ENCODE peak calls at places on chromosomes 13 and 19, in nine cellular contexts. I is tibial nerve, G is body of pancreas, F is IMR-90, U is breast epithelium, D is NB4, C is lower leg skin, L is sigmoid colon, Z is HCT116. M is an unnamed sample.

GRCh38 chr19:40807147-40808020 is 8.4 kb downstream of the EGLN2 start:
- DNase-seq in G (no peak), D (no peak), C (no peak), U (no peak), F (no peak), L (no peak), I (no peak), Z (no peak), M (no peak)

GRCh38 chr13:109256866-109257760 is 529.3 kb downstream of the IRS2 start:
- DNase-seq in U (no peak), G (peak), L (no peak), D (no peak), I (no peak), C (peak), Z (peak), F (peak), M (no peak)

GRCh38 chr13:51148952-51149573 is 38.0 kb upstream of the C13orf42 start:
- DNase-seq in C (no peak), F (peak), D (peak), L (no peak), Z (peak), U (no peak), G (peak), I (peak), M (peak)

GRCh38 chr13:59774511-59774911 is 389.2 kb downstream of the DIAPH3 start:
- DNase-seq in I (no peak), C (no peak), F (peak), Z (no peak), U (no peak), L (no peak), D (no peak), G (no peak), M (no peak)

GRCh38 chr19:13298565-13299481 is 148.6 kb downstream of the IER2 start:
- DNase-seq in F (no peak), L (no peak), C (no peak), Z (no peak), U (no peak), D (no peak), G (no peak), I (no peak), M (no peak)

GRCh38 chr13:29640665-29641064 is 45.2 kb upstream of the SLC7A1 start:
- DNase-seq in I (no peak), L (no peak), U (no peak), D (no peak), Z (no peak), C (no peak), G (no peak), F (no peak), M (no peak)

GRCh38 chr13:99220199-99220931 is 19.7 kb downstream of the UBAC2 start:
- DNase-seq in U (no peak), F (no peak), G (no peak), Z (no peak), L (no peak), I (no peak), D (peak), C (no peak), M (no peak)

GRCh38 chr13:112680741-112681360 is 9.0 kb upstream of the ATP11A start:
- DNase-seq in Z (no peak), U (no peak), L (no peak), D (no peak), F (no peak), I (no peak), C (no peak), G (no peak), M (no peak)

GRCh38 chr19:42468273-42468796 is 25.6 kb upstream of the CXCL17 start:
- DNase-seq in L (no peak), D (no peak), C (no peak), Z (peak), U (no peak), G (no peak), I (no peak), F (peak), M (peak)

GRCh38 chr19:1837222-1837565 is 11.1 kb downstream of the REXO1 start:
- DNase-seq in U (no peak), F (no peak), D (no peak), L (no peak), C (no peak), G (no peak), I (no peak), Z (no peak), M (no peak)

GRCh38 chr19:1839658-1840540 is 8.4 kb downstream of the REXO1 start:
- DNase-seq in D (no peak), U (no peak), Z (no peak), L (no peak), C (no peak), I (no peak), G (no peak), F (no peak), M (peak)

GRCh38 chr19:1840541-1841115 is 7.7 kb downstream of the REXO1 start:
- DNase-seq in L (no peak), C (no peak), G (no peak), Z (no peak), D (peak), U (no peak), I (no peak), F (no peak), M (no peak)

GRCh38 chr19:1836458-1837221 is 11.6 kb downstream of the REXO1 start:
- DNase-seq in I (no peak), F (no peak), G (no peak), U (no peak), L (no peak), Z (no peak), C (no peak), D (no peak), M (no peak)

DNA sequence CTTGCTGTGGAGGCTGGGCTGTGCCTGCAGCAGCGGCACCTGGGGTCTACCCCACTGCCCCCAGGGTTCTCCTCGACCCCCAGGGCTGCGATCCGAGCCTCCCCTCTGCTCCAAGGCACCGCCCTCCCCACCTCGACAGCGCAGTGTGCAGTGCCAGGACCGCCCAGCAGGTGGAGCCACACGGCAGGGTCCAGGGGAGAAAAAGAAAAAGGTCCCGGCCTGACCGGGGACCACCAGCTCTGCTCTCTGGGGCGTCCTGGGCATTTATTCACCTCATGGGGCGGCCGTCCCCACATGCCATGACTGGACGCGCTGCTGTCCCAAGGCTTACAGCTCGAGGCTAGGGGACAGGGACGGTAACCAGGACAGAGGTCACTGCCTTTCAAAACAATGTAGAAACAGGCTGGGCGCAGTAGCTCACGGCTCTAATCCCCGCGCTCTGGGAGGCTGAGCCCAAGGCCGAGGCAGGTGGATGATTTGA is 10.6 kb downstream of the REXO1 start:
- DNase-seq in D (no peak), Z (no peak), L (no peak), C (no peak), G (no peak), U (no peak), I (no peak), F (no peak), M (peak)
- TF ChIP-seq POLR2A in D (no peak), Z (no peak), L (no peak), C (no peak), G (no peak), U (no peak), I (no peak), F (no peak), M (no peak)

GRCh38 chr19:15759962-15760565 is 22.3 kb downstream of the OR10H3 start:
- DNase-seq in C (no peak), D (no peak), U (no peak), L (no peak), F (no peak), G (no peak), I (no peak), Z (peak), M (peak)
- TF ChIP-seq CTCF in C (no peak), D (peak), U (no peak), L (no peak), F (no peak), G (no peak), I (no peak), Z (peak), M (peak)

GRCh38 chr13:110258876-110259631 is 47.9 kb downstream of the COL4A1 start:
- DNase-seq in C (no peak), Z (no peak), D (no peak), U (no peak), F (no peak), G (no peak), I (no peak), L (no peak), M (no peak)
- TF ChIP-seq POLR2A in C (no peak), Z (no peak), D (no peak), U (no peak), F (no peak), G (no peak), I (no peak), L (no peak), M (no peak)

GRCh38 chr19:46717034-46717715 is at the start of gene PRKD2:
- DNase-seq in L (peak), G (peak), U (peak), C (peak), I (peak), F (peak), Z (no peak), D (peak), M (peak)

GRCh38 chr19:46715620-46716012 is 1.3 kb downstream of the PRKD2 start:
- DNase-seq in U (no peak), D (no peak), C (no peak), F (no peak), L (peak), G (no peak), Z (no peak), I (no peak), M (no peak)

GRCh38 chr19:46716672-46717033 is 261 bp downstream of the PRKD2 start:
- DNase-seq in Z (no peak), U (no peak), C (no peak), D (no peak), L (no peak), I (no peak), F (no peak), G (no peak), M (no peak)

GRCh38 chr19:46714523-46715106 is 2.3 kb downstream of the PRKD2 start:
- DNase-seq in L (no peak), I (no peak), U (peak), C (no peak), F (no peak), G (no peak), D (no peak), Z (no peak), M (no peak)

DNA sequence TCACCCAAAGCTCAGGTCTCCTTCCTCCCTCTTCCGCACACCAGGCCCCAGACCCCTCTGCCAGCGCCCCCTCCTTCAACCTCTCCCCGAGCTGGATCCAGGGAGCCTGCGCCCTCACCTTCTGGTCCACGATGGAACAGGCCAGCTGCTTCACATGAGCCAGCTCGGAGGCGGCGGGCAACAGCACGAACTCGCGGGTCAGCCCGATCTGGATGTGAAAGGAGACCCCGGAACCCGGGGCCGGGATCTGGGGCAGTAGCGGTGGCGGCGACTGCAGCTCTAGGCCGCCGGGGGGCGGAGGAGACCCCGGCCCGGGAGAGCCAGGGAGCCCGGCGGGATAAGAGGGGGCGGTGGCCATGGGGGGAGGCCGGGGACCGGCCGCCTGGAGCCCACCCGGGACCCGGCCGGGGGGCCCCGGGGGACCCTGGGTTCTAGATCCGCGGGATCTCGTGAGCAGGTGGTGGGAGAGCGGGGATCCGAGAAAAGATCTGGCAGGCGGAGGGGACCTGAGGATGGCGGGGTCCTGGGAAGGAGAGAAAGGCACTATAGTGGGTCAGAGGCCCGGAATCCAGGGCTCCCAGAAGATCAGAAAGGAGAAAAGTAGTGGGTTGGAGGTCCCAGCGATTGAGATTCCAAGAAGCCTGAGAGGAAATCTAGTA is 772 bp downstream of the PRKD2 start:
- DNase-seq in G (peak), L (peak), U (no peak), F (no peak), Z (no peak), I (no peak), D (peak), C (no peak), M (peak)
- TF ChIP-seq CTCF in G (no peak), L (no peak), U (no peak), F (no peak), Z (no peak), I (no peak), D (peak), C (no peak), M (no peak)

DNA sequence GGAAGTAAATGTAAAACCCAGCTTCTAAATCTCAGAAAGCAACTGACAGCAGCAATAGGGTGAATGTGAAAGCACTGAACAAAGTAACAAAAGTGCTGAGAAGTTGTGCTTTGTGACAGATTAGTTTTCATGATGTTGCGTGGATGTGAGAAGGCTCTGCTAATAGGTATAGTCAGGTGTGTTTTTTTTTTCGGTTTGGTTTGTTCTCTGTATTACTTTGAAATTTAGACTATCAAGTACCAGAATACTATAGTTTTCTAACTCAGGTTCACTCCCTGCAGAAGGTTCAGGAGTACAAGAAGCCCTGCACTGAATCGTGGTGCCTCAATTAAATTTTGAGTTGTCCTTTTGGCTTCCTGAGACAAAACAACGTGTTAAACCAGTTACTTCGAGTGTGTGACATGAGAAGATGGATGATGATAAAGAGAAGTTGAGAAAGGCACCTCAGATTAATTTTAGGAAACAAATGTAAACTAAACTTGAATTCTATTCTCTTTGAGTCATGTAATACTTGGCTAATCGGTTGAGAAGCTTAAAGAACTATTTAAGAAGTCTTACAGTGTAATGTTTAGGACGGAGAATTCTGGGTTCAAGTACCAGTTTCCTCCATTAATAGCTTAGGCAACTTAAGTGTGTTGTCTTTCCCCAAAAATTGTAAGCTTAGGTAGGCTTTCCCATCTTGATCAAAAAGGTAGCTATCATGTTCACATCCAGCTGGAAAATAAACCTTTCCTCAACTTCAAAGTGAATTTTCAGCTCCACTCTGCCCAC is 10.3 kb downstream of the MIR17HG start:
- DNase-seq in D (no peak), U (no peak), C (no peak), I (no peak), F (no peak), G (no peak), Z (no peak), L (no peak), M (no peak)
- TF ChIP-seq POLR2A in D (no peak), U (no peak), C (no peak), I (no peak), F (no peak), G (no peak), Z (no peak), L (no peak), M (no peak)

DNA sequence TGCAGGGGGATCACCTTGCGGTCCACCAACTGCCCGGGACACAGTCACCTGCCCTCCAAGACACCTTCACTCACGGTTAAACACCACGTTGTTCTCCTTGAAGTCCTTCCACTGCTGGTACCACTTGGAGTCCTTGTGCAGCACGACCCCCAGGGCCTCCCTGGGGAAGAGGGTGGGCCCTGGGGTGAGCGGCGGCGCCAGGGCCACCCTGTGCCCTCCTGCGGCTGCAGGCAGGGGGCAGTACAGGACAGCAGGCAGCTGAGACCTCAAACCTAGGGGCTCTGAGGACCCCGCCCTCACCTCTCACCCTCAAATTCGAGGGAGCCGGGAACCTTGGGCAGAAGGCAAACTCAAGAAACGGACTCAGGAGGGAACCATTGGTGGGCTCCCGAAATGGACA is 7.5 kb upstream of the CTXN1 start:
- DNase-seq in Z (no peak), I (no peak), U (no peak), F (no peak), D (no peak), G (no peak), L (no peak), C (no peak), M (no peak)
- TF ChIP-seq CTCF in Z (peak), I (no peak), U (no peak), F (peak), D (peak), G (no peak), L (no peak), C (no peak), M (no peak)

GRCh38 chr13:40352807-40353562 is 313.5 kb downstream of the FOXO1 start:
- DNase-seq in L (peak), D (no peak), U (no peak), C (peak), Z (no peak), G (peak), F (no peak), I (peak), M (no peak)
- TF ChIP-seq POLR2A in L (no peak), D (no peak), U (no peak), C (no peak), Z (no peak), G (no peak), F (no peak), I (no peak), M (no peak)

GRCh38 chr13:97568850-97569249 is 134.9 kb downstream of the RAP2A start:
- DNase-seq in L (no peak), Z (no peak), U (no peak), D (no peak), C (no peak), F (no peak), I (no peak), G (peak), M (peak)
- TF ChIP-seq CTCF in L (no peak), Z (no peak), U (no peak), D (no peak), C (no peak), F (no peak), I (no peak), G (no peak), M (no peak)